ENCODE peak calls at places on chromosomes 3 and 15, in five cellular contexts. V is A549, M is K562, F is H1, U is HepG2. X is an unnamed sample.

GRCh38 chr3:72629191-72629611 is 219.0 kb downstream of the SHQ1 start:
- DNase-seq in V (no peak), F (no peak), U (no peak), M (peak), X (no peak)

GRCh38 chr3:53236112-53236841 is 19.5 kb downstream of the TKT start:
- DNase-seq in M (peak), U (peak), F (no peak), V (peak), X (no peak)

GRCh38 chr3:133722935-133723334 is 23.3 kb upstream of the TF start:
- DNase-seq in U (no peak), F (no peak), V (no peak), M (no peak), X (no peak)

GRCh38 chr15:39094116-39094515 is 486.8 kb upstream of the THBS1 start:
- DNase-seq in M (no peak), V (no peak), U (no peak), F (no peak), X (no peak)

GRCh38 chr3:176693416-176693815 is 503.9 kb downstream of the TBL1XR1 start:
- DNase-seq in U (no peak), M (no peak), V (no peak), F (no peak), X (no peak)

GRCh38 chr3:197590313-197590962 is 34.7 kb upstream of the BDH1 start:
- DNase-seq in V (no peak), U (peak), F (no peak), M (no peak), X (no peak)

GRCh38 chr15:79089331-79089889 is 1.2 kb downstream of the RASGRF1 start:
- DNase-seq in V (no peak), U (no peak), M (no peak), F (no peak), X (no peak)

GRCh38 chr3:192186508-192186907 is 540.8 kb downstream of the FGF12 start:
- DNase-seq in F (no peak), M (no peak), U (no peak), V (no peak), X (no peak)

GRCh38 chr15:90266485-90266884 is 1.0 kb downstream of the NGRN start:
- DNase-seq in U (no peak), M (peak), V (no peak), F (no peak), X (no peak)

GRCh38 chr15:41967506-41968206 is 4.7 kb downstream of the EHD4 start:
- DNase-seq in U (no peak), F (no peak), V (no peak), M (peak), X (peak)

GRCh38 chr3:50658416-50658815 is 16.3 kb upstream of the DOCK3 start:
- DNase-seq in M (no peak), U (no peak), V (no peak), F (no peak), X (no peak)

GRCh38 chr3:55746808-55747413 is 259.8 kb upstream of the WNT5A start:
- DNase-seq in F (no peak), V (no peak), M (no peak), U (no peak), X (no peak)

GRCh38 chr3:136957751-136958288 is at the start of gene IL20RB:
- DNase-seq in V (no peak), F (peak), M (peak), U (no peak), X (no peak)

GRCh38 chr3:78610462-78611125 is 1157.2 kb downstream of the ROBO1 start:
- DNase-seq in U (no peak), V (no peak), F (no peak), M (no peak), X (no peak)

GRCh38 chr15:45263854-45264253 is 11.8 kb downstream of the SLC28A2 start:
- DNase-seq in M (no peak), F (no peak), U (no peak), V (no peak), X (no peak)

GRCh38 chr3:143306419-143306818 is 186.8 kb downstream of the CHST2 start:
- DNase-seq in F (no peak), U (no peak), V (no peak), M (no peak), X (no peak)

GRCh38 chr3:107822308-107822707 is 268.5 kb downstream of the CD47 start:
- DNase-seq in M (no peak), F (no peak), V (no peak), U (no peak), X (no peak)

GRCh38 chr15:66714543-66714981 is 12.5 kb downstream of the SMAD6 start:
- DNase-seq in V (no peak), M (no peak), U (no peak), F (no peak), X (no peak)

GRCh38 chr3:14922863-14923262 is 24.5 kb upstream of the NR2C2 start:
- DNase-seq in U (no peak), M (no peak), F (no peak), V (no peak), X (no peak)

GRCh38 chr3:11717768-11718581 is 74.3 kb upstream of the VGLL4 start:
- DNase-seq in M (no peak), V (peak), F (no peak), U (peak), X (no peak)

GRCh38 chr3:50245251-50245745 is 9.3 kb downstream of the GNAI2 start:
- DNase-seq in F (no peak), U (no peak), V (no peak), M (no peak), X (no peak)

GRCh38 chr3:59535791-59536221 is 486.0 kb upstream of the CFAP20DC start:
- DNase-seq in F (no peak), V (no peak), M (no peak), U (no peak), X (no peak)

GRCh38 chr15:40246496-40247275 is 7.8 kb downstream of the PAK6 start:
- DNase-seq in V (no peak), M (no peak), F (no peak), U (no peak), X (no peak)

GRCh38 chr15:65423977-65424679 is 1.4 kb upstream of the IGDCC4 start:
- DNase-seq in V (no peak), U (no peak), F (no peak), M (peak), X (no peak)

GRCh38 chr3:45937206-45938042 is 5.8 kb upstream of the CXCR6 start:
- DNase-seq in F (no peak), U (no peak), M (no peak), V (no peak), X (no peak)

GRCh38 chr15:92920595-92921169 is 20.6 kb downstream of the CHD2 start:
- DNase-seq in V (no peak), U (no peak), M (no peak), F (no peak), X (no peak)

GRCh38 chr15:64185331-64185911 is 22.6 kb upstream of the PPIB start:
- DNase-seq in U (no peak), M (no peak), F (no peak), V (no peak), X (no peak)

GRCh38 chr3:72597756-72598195 is 250.5 kb downstream of the SHQ1 start:
- DNase-seq in U (no peak), V (no peak), F (no peak), M (peak), X (no peak)

GRCh38 chr15:98177950-98178848 is 217.7 kb downstream of the ARRDC4 start:
- DNase-seq in V (peak), M (peak), U (peak), F (no peak), X (no peak)

GRCh38 chr3:51503007-51503406 is 3.2 kb upstream of the DCAF1 start:
- DNase-seq in V (no peak), F (no peak), M (no peak), U (no peak), X (no peak)

GRCh38 chr3:110378481-110378880 is 693.1 kb upstream of the NECTIN3 start:
- DNase-seq in U (no peak), M (no peak), F (no peak), V (no peak), X (no peak)

GRCh38 chr3:48655586-48655985 is 7.1 kb downstream of the CELSR3 start:
- DNase-seq in M (no peak), V (no peak), U (no peak), F (no peak), X (no peak)

GRCh38 chr3:16190704-16191103 is 16.2 kb downstream of the GALNT15 start:
- DNase-seq in U (no peak), F (no peak), V (no peak), M (no peak), X (no peak)

GRCh38 chr3:2765002-2765579 is 345.1 kb downstream of the IL5RA start:
- DNase-seq in F (no peak), V (no peak), M (no peak), U (peak), X (no peak)

GRCh38 chr3:71247221-71247947 is 336.1 kb downstream of the FOXP1 start:
- DNase-seq in M (peak), U (peak), F (no peak), V (peak), X (no peak)

GRCh38 chr3:156682491-156682890 is 8.1 kb downstream of the TIPARP start:
- DNase-seq in F (no peak), V (no peak), M (no peak), U (no peak), X (no peak)

GRCh38 chr3:156685752-156686151 is 11.4 kb downstream of the TIPARP start:
- DNase-seq in M (no peak), F (no peak), U (no peak), V (no peak), X (no peak)

GRCh38 chr3:156687023-156687422 is 12.6 kb downstream of the TIPARP start:
- DNase-seq in M (no peak), F (no peak), V (no peak), U (no peak), X (no peak)

GRCh38 chr3:156682963-156683362 is 8.6 kb downstream of the TIPARP start:
- DNase-seq in M (no peak), U (no peak), F (no peak), V (no peak), X (no peak)

DNA sequence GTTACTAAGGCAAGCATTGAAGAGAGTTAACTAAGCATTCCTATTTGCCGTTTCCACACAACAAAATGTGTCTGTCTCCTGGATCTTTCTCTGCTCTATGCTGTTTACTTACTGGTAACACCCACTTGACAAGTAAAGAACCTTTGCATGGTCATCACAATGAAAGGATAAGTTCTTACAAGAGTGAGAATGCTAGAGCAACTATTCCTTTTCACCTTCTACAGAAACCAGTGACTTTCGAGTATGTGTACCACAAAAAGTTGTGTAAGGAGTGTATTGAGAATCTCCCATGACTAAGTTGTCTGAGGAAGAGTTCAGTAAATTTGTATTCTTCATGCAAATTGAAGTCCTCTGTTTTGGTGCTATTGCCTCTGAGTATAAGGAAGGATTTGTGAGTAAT is 10.8 kb downstream of the TIPARP start:
- DNase-seq in U (no peak), M (no peak), V (no peak), F (no peak), X (no peak)
- TF ChIP-seq KDM1A in U (no peak), M (no peak), V (no peak), F (no peak), X (no peak)

GRCh38 chr3:13427662-13428603 is 7.8 kb upstream of the NUP210 start:
- DNase-seq in U (no peak), V (no peak), M (no peak), F (no peak), X (no peak)
- TF ChIP-seq KDM1A in U (no peak), V (no peak), M (no peak), F (no peak), X (no peak)

GRCh38 chr15:34999906-35000305 is 11.8 kb upstream of the ZNF770 start:
- DNase-seq in M (no peak), V (no peak), U (no peak), F (no peak), X (no peak)

GRCh38 chr15:34994925-34995324 is 6.8 kb upstream of the ZNF770 start:
- DNase-seq in U (no peak), F (no peak), M (no peak), V (no peak), X (no peak)

GRCh38 chr15:35003928-35004327 is 15.8 kb upstream of the ZNF770 start:
- DNase-seq in V (no peak), F (no peak), U (no peak), M (no peak), X (no peak)

GRCh38 chr15:35005933-35006332 is 17.8 kb upstream of the ZNF770 start:
- DNase-seq in F (no peak), M (no peak), V (no peak), U (no peak), X (no peak)

DNA sequence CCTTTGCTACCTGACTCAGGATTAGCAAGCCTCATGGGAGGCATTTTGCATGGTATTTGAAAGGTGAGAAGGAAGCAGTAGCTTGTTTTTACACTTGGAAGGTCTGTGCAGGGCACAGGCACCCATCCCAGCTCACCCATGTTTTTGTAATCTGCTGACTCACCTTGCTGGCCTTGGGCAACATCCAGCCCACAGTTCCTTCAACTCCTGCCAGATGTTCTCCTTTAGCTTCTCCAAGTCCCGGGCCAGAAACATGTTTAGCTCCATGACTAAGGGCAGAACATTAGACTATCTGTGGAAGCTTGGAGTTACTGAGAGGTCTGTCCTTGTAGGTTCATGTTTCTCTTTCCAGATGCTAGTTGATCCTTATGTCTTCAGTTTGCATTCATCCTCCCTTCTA is 12.4 kb upstream of the ZNF770 start:
- DNase-seq in V (peak), F (no peak), U (no peak), M (peak), X (no peak)
- TF ChIP-seq KDM1A in V (no peak), F (no peak), U (no peak), M (no peak), X (no peak)

GRCh38 chr15:75753145-75753544 is 40.5 kb upstream of the CSPG4 start:
- DNase-seq in F (no peak), V (no peak), M (no peak), U (no peak), X (no peak)

GRCh38 chr15:75763137-75763611 is 50.5 kb upstream of the CSPG4 start:
- DNase-seq in F (no peak), V (no peak), M (no peak), U (no peak), X (no peak)

GRCh38 chr15:75761446-75762356 is 49.1 kb upstream of the CSPG4 start:
- DNase-seq in F (no peak), V (no peak), U (no peak), M (no peak), X (no peak)

GRCh38 chr15:75760689-75761435 is 48.2 kb upstream of the CSPG4 start:
- DNase-seq in U (no peak), F (no peak), M (no peak), V (no peak), X (no peak)

GRCh38 chr15:75758071-75758872 is 45.6 kb upstream of the CSPG4 start:
- DNase-seq in F (peak), V (peak), M (peak), U (peak), X (peak)
- TF ChIP-seq KDM1A in F (no peak), V (no peak), M (no peak), U (no peak), X (no peak)

GRCh38 chr3:5232570-5232969 is 45.1 kb downstream of the EDEM1 start:
- DNase-seq in M (no peak), V (no peak), U (peak), F (peak), X (no peak)
- TF ChIP-seq KDM1A in M (no peak), V (no peak), U (no peak), F (no peak), X (no peak)

DNA sequence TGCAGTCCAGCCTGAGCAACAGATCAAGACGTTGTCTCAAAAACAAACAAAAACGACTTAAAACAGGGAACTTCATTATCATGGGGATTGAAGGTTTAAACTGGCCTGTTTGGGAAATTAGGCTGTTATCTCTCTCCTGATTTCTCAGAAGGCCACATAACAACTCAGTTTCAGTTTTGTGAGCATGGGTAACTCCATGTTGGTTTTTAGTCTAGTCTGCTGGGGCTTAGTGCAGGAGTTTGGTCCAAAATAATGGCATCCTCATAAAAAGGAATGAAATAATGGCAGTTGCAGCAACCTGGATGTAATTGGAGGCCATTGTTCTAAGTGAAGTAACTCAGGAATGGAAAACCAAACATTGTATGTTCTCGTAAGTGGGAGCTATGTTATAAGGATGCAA is 2.3 kb upstream of the ZNF280D start:
- DNase-seq in M (no peak), V (no peak), F (no peak), U (no peak), X (no peak)
- TF ChIP-seq KDM1A in M (no peak), V (no peak), F (no peak), U (no peak), X (no peak)

GRCh38 chr3:140920029-140920428 is 21.6 kb upstream of the SLC25A36 start:
- DNase-seq in M (no peak), V (no peak), U (no peak), F (no peak), X (no peak)
- TF ChIP-seq KDM1A in M (no peak), V (no peak), U (no peak), F (no peak), X (no peak)

GRCh38 chr15:35305031-35305555 is 220.0 kb upstream of the NANOGP8 start:
- DNase-seq in M (no peak), V (no peak), F (no peak), U (no peak), X (no peak)
- TF ChIP-seq KDM1A in M (no peak), V (no peak), F (no peak), U (no peak), X (no peak)

DNA sequence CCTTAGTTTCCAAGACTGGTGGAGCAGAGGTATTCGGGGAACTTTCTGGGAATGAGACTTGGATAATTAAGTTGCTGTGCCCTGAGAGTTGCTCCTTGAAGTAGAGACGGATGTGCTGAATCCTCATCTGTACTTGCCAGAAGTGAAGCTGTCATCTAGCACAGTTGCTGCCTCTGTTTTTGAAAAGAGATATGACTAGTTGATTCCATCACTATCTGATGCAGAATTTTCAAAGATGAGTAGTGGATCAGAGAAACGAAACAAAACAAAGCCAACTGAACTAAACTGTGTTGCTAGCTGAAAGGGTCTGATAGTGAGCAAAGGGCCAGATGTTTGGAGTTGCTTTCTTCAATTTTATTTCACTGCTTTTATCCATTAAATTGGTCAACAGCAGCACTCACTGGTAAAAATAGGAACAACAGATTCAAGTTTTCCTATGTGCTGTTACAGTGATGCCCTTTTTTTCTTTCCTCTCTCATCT is 52.7 kb downstream of the MITF start:
- DNase-seq in V (no peak), F (no peak), M (peak), U (no peak), X (no peak)
- TF ChIP-seq KDM1A in V (no peak), F (no peak), M (peak), U (no peak), X (no peak)

GRCh38 chr3:77039606-77040553 is at the start of gene ROBO2:
- DNase-seq in U (no peak), M (peak), V (no peak), F (no peak), X (no peak)
- TF ChIP-seq KDM1A in U (no peak), M (no peak), V (no peak), F (no peak), X (no peak)